ENCODE peak calls at places on chromosomes 3 and 15, in ten cellular contexts. P is AG09319, Z is neural crest cell, E is BJ, Y is dorsolateral prefrontal cortex, J is A549, F is A673, H is choroid plexus epithelial cell, C is body of pancreas, W is endothelial cell. L is an unnamed sample.

GRCh38 chr3:157594413-157594812 is 91.2 kb upstream of the VEPH1 start:
- DNase-seq in H (peak; percentile 23), W (no peak), P (no peak), J (no peak), F (peak; percentile 18), Z (no peak), Y (no peak), E (no peak), C (no peak), L (no peak)

GRCh38 chr3:197464794-197465193 is 91.0 kb downstream of the BDH1 start:
- DNase-seq in W (no peak), F (no peak), P (no peak), C (no peak), J (no peak), Z (no peak), E (no peak), Y (no peak), H (no peak), L (no peak)

GRCh38 chr3:131564812-131565211 is 62.0 kb upstream of the MRPL3 start:
- DNase-seq in Z (no peak), E (no peak), Y (no peak), J (no peak), C (no peak), H (no peak), W (no peak), F (no peak), P (no peak), L (no peak)

GRCh38 chr3:190083631-190084030 is 37.1 kb downstream of the P3H2 start:
- DNase-seq in E (no peak), J (no peak), W (no peak), H (peak; percentile 43), F (no peak), C (no peak), Z (no peak), P (no peak), Y (no peak), L (no peak)

GRCh38 chr15:68852466-68852865 is 31.8 kb upstream of the ANP32A start:
- DNase-seq in J (no peak), C (no peak), Y (no peak), H (no peak), P (no peak), Z (no peak), E (no peak), F (no peak), W (no peak), L (no peak)

GRCh38 chr15:96735621-96736020 is 405.1 kb downstream of the NR2F2 start:
- DNase-seq in E (no peak), Y (no peak), C (no peak), P (no peak), F (no peak), H (no peak), Z (no peak), J (no peak), W (no peak), L (no peak)

GRCh38 chr15:66894986-66895780 is 170.2 kb upstream of the SMAD3 start:
- DNase-seq in Z (no peak), F (no peak), P (no peak), J (no peak), C (no peak), E (no peak), H (no peak), Y (no peak), W (no peak), L (no peak)

GRCh38 chr15:67884514-67885225 is 44.8 kb upstream of the RNU6-1 start:
- DNase-seq in P (peak; percentile 7), E (peak; percentile 16), Z (peak; percentile 58), J (peak; percentile 88), H (peak; percentile 90), F (peak; percentile 73), Y (peak; percentile 78), W (peak; percentile 56), C (peak; percentile 84), L (peak; percentile 84)

GRCh38 chr3:15611018-15611417 is 9.5 kb downstream of the BTD start:
- DNase-seq in E (no peak), Z (no peak), F (no peak), C (no peak), W (no peak), Y (no peak), H (no peak), P (no peak), J (no peak), L (no peak)

GRCh38 chr3:145936986-145937385 is 224.0 kb downstream of the PLOD2 start:
- DNase-seq in E (peak; percentile 45), W (no peak), Z (no peak), C (no peak), P (peak; percentile 35), Y (no peak), J (no peak), H (peak; percentile 36), F (no peak), L (no peak)

GRCh38 chr3:43792904-43793303 is 102.2 kb downstream of the ABHD5 start:
- DNase-seq in Z (no peak), C (no peak), E (no peak), H (no peak), J (no peak), W (no peak), P (no peak), F (no peak), Y (no peak), L (no peak)

GRCh38 chr15:36429707-36430106 is 149.7 kb upstream of the CDIN1 start:
- DNase-seq in W (no peak), H (no peak), E (no peak), J (no peak), F (no peak), Y (no peak), Z (no peak), C (no peak), P (no peak), L (no peak)

GRCh38 chr3:190825389-190826016 is 37.0 kb downstream of the GMNC start:
- DNase-seq in E (no peak), H (no peak), C (no peak), F (no peak), Y (no peak), P (no peak), Z (no peak), W (no peak), J (no peak), L (no peak)

GRCh38 chr3:48528754-48529153 is 24.8 kb upstream of the SHISA5 start:
- DNase-seq in E (no peak), W (no peak), Y (no peak), C (no peak), H (peak; percentile 27), F (no peak), P (no peak), J (no peak), Z (no peak), L (no peak)

GRCh38 chr15:69478259-69478687 is 25.7 kb downstream of the RPLP1 start:
- DNase-seq in E (no peak), J (peak; percentile 80), P (no peak), C (peak; percentile 46), Z (peak; percentile 75), H (peak; percentile 75), F (peak; percentile 82), Y (peak; percentile 58), W (peak; percentile 80), L (peak; percentile 76)

GRCh38 chr3:140711043-140711718 is 33.3 kb downstream of the TRIM42 start:
- DNase-seq in F (no peak), Y (no peak), W (no peak), C (no peak), H (peak; percentile 4), E (no peak), P (no peak), J (no peak), Z (no peak), L (no peak)
- TF ChIP-seq CTCF in F (no peak), Y (no peak), W (no peak), C (no peak), H (no peak), E (no peak), P (no peak), J (no peak), Z (no peak), L (no peak)

GRCh38 chr3:66415867-66416428 is 84.9 kb downstream of the LRIG1 start:
- DNase-seq in P (no peak), Z (no peak), W (no peak), H (no peak), E (no peak), C (no peak), F (no peak), J (no peak), Y (peak; percentile 24), L (no peak)

GRCh38 chr3:66416556-66417304 is 84.1 kb downstream of the LRIG1 start:
- DNase-seq in Y (peak; percentile 35), W (no peak), E (no peak), J (no peak), P (no peak), F (no peak), C (no peak), Z (no peak), H (no peak), L (no peak)

GRCh38 chr3:66418432-66419052 is 82.3 kb downstream of the LRIG1 start:
- DNase-seq in H (no peak), Y (peak; percentile 80), Z (no peak), J (no peak), E (no peak), W (no peak), C (peak; percentile 76), P (no peak), F (no peak), L (no peak)

GRCh38 chr3:66414846-66415245 is 86.0 kb downstream of the LRIG1 start:
- DNase-seq in P (no peak), Y (peak; percentile 16), F (no peak), H (no peak), C (no peak), J (no peak), Z (no peak), E (no peak), W (no peak), L (no peak)

GRCh38 chr3:66419053-66419440 is 81.8 kb downstream of the LRIG1 start:
- DNase-seq in J (no peak), H (no peak), Z (no peak), Y (no peak), W (no peak), E (no peak), F (no peak), P (no peak), C (no peak), L (no peak)
- TF ChIP-seq CTCF in J (no peak), H (no peak), Z (no peak), Y (no peak), W (no peak), E (no peak), F (no peak), P (no peak), C (no peak), L (no peak)

DNA sequence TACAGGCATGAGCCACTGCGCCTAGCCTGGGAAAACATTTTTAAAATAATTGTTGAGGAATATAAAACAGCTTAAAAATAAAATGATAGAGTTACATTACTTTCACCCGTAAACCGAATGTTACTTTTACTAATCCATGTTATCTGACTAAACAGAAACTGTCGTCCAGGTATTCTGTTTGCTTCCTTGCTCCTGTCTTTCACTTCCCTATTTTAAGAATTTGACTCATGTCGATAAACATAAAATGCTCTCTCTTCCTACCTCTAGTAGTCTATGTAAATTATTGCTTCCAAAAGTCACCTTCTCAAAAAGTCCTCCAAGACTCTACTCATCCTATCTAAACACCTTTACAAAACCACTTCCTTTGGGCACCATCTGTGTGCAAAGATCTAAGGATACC is 216.4 kb downstream of the RBMS3 start:
- DNase-seq in J (no peak), W (no peak), E (no peak), C (no peak), H (no peak), Y (no peak), P (no peak), Z (no peak), F (no peak), L (no peak)
- TF ChIP-seq CTCF in J (no peak), W (no peak), E (no peak), C (no peak), H (no peak), Y (no peak), P (no peak), Z (no peak), F (no peak), L (no peak)

GRCh38 chr3:46540550-46540949 is 25.6 kb downstream of the LRRC2 start:
- DNase-seq in Z (no peak), W (no peak), H (no peak), C (no peak), E (no peak), F (no peak), P (no peak), J (no peak), Y (no peak), L (no peak)
- TF ChIP-seq CTCF in Z (no peak), W (no peak), H (no peak), C (no peak), E (no peak), F (no peak), P (no peak), J (no peak), Y (no peak), L (no peak)

L was measured in upper lobe of left lung.